ENCODE peak calls at places on chromosomes 12 and 14, in seven cellular contexts. One of them, this sample, is unnamed.
A peak's percentile ranks its signal among the peaks of the same experiment; 100 is the strongest.

GRCh38 chr14:67335781-67336180 is 23.8 kb downstream of the ATP6V1D start:
- DNase-seq in right atrium auricular region: no peak
- DNase-seq in body of pancreas: no peak
- DNase-seq in AG09309: no peak
- DNase-seq in IMR-90: peak; percentile 27
- DNase-seq in stomach: no peak
- DNase-seq in hepatocyte: peak; percentile 51
- DNase-seq in this sample: no peak

GRCh38 chr12:3061129-3061857 is 15.9 kb upstream of the TSPAN9 start:
- DNase-seq in AG09309: peak; percentile 47
- DNase-seq in body of pancreas: no peak
- DNase-seq in hepatocyte: peak; percentile 59
- DNase-seq in stomach: no peak
- DNase-seq in IMR-90: peak; percentile 48
- DNase-seq in right atrium auricular region: no peak
- DNase-seq in this sample: peak; percentile 75

GRCh38 chr12:82723891-82724290 is 37.2 kb downstream of the TMTC2 start:
- DNase-seq in hepatocyte: no peak
- DNase-seq in IMR-90: no peak
- DNase-seq in body of pancreas: no peak
- DNase-seq in right atrium auricular region: no peak
- DNase-seq in AG09309: no peak
- DNase-seq in stomach: no peak
- DNase-seq in this sample: no peak

GRCh38 chr12:52945389-52946232 is 3.3 kb upstream of the KRT18 start:
- DNase-seq in right atrium auricular region: no peak
- DNase-seq in body of pancreas: peak; percentile 66
- DNase-seq in hepatocyte: peak; percentile 85
- DNase-seq in AG09309: no peak
- DNase-seq in IMR-90: peak; percentile 62
- DNase-seq in stomach: peak; percentile 62
- DNase-seq in this sample: peak; percentile 59

GRCh38 chr14:67674139-67674479 is 323 bp downstream of the VTI1B start:
- DNase-seq in body of pancreas: peak; percentile 77
- DNase-seq in hepatocyte: peak; percentile 87
- DNase-seq in stomach: peak; percentile 73
- DNase-seq in IMR-90: peak; percentile 45
- DNase-seq in AG09309: no peak
- DNase-seq in right atrium auricular region: no peak
- DNase-seq in this sample: peak; percentile 52

GRCh38 chr14:101791919-101792572 is 30.5 kb downstream of the PPP2R5C start:
- DNase-seq in body of pancreas: no peak
- DNase-seq in AG09309: peak; percentile 32
- DNase-seq in hepatocyte: no peak
- DNase-seq in stomach: no peak
- DNase-seq in IMR-90: peak; percentile 78
- DNase-seq in right atrium auricular region: no peak
- DNase-seq in this sample: peak; percentile 58

GRCh38 chr14:66038214-66038977 is 447.8 kb upstream of the CCDC196 start:
- DNase-seq in right atrium auricular region: peak; percentile 60
- DNase-seq in AG09309: peak; percentile 51
- DNase-seq in stomach: no peak
- DNase-seq in IMR-90: peak; percentile 0
- DNase-seq in hepatocyte: peak; percentile 76
- DNase-seq in body of pancreas: no peak
- DNase-seq in this sample: peak; percentile 83

GRCh38 chr14:96108061-96108795 is 69.1 kb downstream of the C14orf132 start:
- DNase-seq in body of pancreas: no peak
- DNase-seq in stomach: no peak
- DNase-seq in right atrium auricular region: no peak
- DNase-seq in IMR-90: no peak
- DNase-seq in hepatocyte: no peak
- DNase-seq in AG09309: no peak
- DNase-seq in this sample: no peak

GRCh38 chr12:57623811-57624390 is 9.1 kb downstream of the B4GALNT1 start:
- DNase-seq in stomach: no peak
- DNase-seq in right atrium auricular region: no peak
- DNase-seq in IMR-90: no peak
- DNase-seq in AG09309: no peak
- DNase-seq in body of pancreas: no peak
- DNase-seq in hepatocyte: no peak
- DNase-seq in this sample: no peak

GRCh38 chr12:109461846-109462766 is 15.0 kb downstream of the KCTD10 start:
- DNase-seq in IMR-90: peak; percentile 95
- DNase-seq in stomach: peak; percentile 52
- DNase-seq in right atrium auricular region: peak; percentile 93
- DNase-seq in hepatocyte: peak; percentile 83
- DNase-seq in AG09309: peak; percentile 97
- DNase-seq in body of pancreas: peak; percentile 59
- DNase-seq in this sample: peak; percentile 100

GRCh38 chr12:107058190-107058589 is 35.2 kb downstream of the CRY1 start:
- DNase-seq in hepatocyte: no peak
- DNase-seq in stomach: no peak
- DNase-seq in IMR-90: no peak
- DNase-seq in AG09309: no peak
- DNase-seq in body of pancreas: no peak
- DNase-seq in right atrium auricular region: no peak
- DNase-seq in this sample: no peak

GRCh38 chr12:115010324-115010995 is 326.5 kb upstream of the TBX3 start:
- DNase-seq in body of pancreas: no peak
- DNase-seq in IMR-90: peak; percentile 33
- DNase-seq in hepatocyte: no peak
- DNase-seq in right atrium auricular region: no peak
- DNase-seq in stomach: no peak
- DNase-seq in AG09309: no peak
- DNase-seq in this sample: no peak

GRCh38 chr12:19198272-19198671 is 68.7 kb downstream of the PLEKHA5 start:
- DNase-seq in hepatocyte: peak; percentile 19
- DNase-seq in right atrium auricular region: no peak
- DNase-seq in stomach: no peak
- DNase-seq in body of pancreas: no peak
- DNase-seq in AG09309: no peak
- DNase-seq in IMR-90: peak; percentile 88
- DNase-seq in this sample: peak; percentile 44

DNA sequence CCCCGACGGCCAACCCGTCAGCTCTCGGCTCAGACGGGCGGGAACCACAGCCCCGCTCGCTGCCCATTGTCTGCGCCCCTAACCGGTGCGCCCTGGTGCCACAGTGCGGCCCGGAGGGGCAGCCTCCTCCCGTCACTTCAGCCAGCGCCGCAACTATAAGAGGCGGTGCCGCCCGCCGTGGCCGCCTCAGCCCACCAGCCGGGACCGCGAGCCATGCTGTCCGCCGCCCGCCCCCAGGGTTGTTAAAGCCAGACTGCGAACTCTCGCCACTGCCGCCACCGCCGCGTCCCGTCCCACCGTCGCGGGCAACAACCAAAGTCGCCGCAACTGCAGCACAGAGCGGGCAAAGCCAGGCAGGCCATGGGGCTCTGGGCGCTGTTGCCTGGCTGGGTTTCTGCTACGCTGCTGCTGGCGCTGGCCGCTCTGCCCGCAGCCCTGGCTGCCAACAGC is at the start of gene WNT1:
- DNase-seq in hepatocyte: no peak
- DNase-seq in stomach: no peak
- DNase-seq in body of pancreas: peak; percentile 38
- DNase-seq in right atrium auricular region: no peak
- DNase-seq in IMR-90: no peak
- DNase-seq in AG09309: no peak
- DNase-seq in this sample: no peak
- TF ChIP-seq CTCF in hepatocyte: no peak
- TF ChIP-seq CTCF in stomach: peak; percentile 11
- TF ChIP-seq CTCF in body of pancreas: no peak
- TF ChIP-seq CTCF in right atrium auricular region: peak; percentile 51
- TF ChIP-seq CTCF in IMR-90: no peak
- TF ChIP-seq CTCF in AG09309: no peak
- TF ChIP-seq CTCF in this sample: no peak

DNA sequence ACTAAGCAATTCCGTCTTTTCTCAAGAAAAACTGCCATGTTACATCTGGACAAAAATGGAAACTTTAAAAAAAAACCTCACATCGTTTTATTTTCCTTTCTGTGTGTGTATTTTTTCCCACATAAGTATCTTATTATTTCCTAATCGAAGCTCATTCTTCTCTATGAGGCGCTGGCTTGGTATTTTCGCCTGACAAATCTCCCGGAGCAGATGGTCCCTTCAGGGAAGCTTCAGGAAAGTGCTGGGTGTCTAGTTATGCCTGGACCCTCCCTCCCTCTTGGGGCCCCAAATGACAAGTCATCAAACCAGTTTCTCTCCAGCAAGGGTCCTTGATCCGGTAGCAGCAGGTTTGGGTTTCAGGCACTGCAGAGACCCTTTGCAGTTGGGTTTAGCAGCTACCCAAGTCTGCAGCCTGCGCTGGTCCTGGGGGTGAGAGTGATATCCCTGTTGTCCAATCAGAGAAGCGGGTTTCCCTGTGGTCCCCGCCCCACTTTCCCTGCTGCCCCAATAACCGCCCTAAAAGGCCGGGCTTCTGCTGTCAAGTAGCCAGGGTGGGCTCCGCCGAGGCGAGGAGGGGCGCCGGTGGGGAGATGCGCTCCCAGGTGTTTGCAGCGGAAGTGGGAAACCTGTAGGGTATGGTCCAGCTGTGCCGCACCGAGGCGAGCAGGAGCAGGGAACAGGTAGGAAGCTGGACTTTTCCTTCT is at the start of gene CNTN1:
- DNase-seq in right atrium auricular region: no peak
- DNase-seq in hepatocyte: peak; percentile 69
- DNase-seq in AG09309: no peak
- DNase-seq in IMR-90: peak; percentile 0
- DNase-seq in body of pancreas: peak; percentile 53
- DNase-seq in stomach: no peak
- DNase-seq in this sample: peak; percentile 20
- H3K4me3 ChIP-seq in right atrium auricular region: peak within 1 kb of the TSS; percentile 44
- H3K4me3 ChIP-seq in hepatocyte: peak within 1 kb of the TSS; percentile 65
- H3K4me3 ChIP-seq in AG09309: no peak within 1 kb of the TSS
- H3K4me3 ChIP-seq in IMR-90: peak within 1 kb of the TSS; percentile 18
- H3K4me3 ChIP-seq in body of pancreas: no peak within 1 kb of the TSS
- H3K4me3 ChIP-seq in stomach: peak within 1 kb of the TSS; percentile 82
- H3K4me3 ChIP-seq in this sample: peak within 1 kb of the TSS; percentile 33

GRCh38 chr12:103833891-103834290 is 7.1 kb downstream of the NT5DC3 start:
- DNase-seq in body of pancreas: no peak
- DNase-seq in IMR-90: no peak
- DNase-seq in AG09309: no peak
- DNase-seq in right atrium auricular region: no peak
- DNase-seq in hepatocyte: no peak
- DNase-seq in stomach: no peak
- DNase-seq in this sample: no peak
- TF ChIP-seq CTCF in body of pancreas: no peak
- TF ChIP-seq CTCF in IMR-90: no peak
- TF ChIP-seq CTCF in AG09309: no peak
- TF ChIP-seq CTCF in right atrium auricular region: no peak
- TF ChIP-seq CTCF in hepatocyte: no peak
- TF ChIP-seq CTCF in stomach: no peak
- TF ChIP-seq CTCF in this sample: no peak

GRCh38 chr12:6699259-6699988 is 1.2 kb downstream of the PIANP start:
- DNase-seq in hepatocyte: no peak
- DNase-seq in right atrium auricular region: no peak
- DNase-seq in AG09309: no peak
- DNase-seq in body of pancreas: no peak
- DNase-seq in IMR-90: no peak
- DNase-seq in stomach: no peak
- DNase-seq in this sample: no peak
- H3K4me3 ChIP-seq in hepatocyte: no peak overlapping the region
- H3K4me3 ChIP-seq in right atrium auricular region: peak overlapping the region; percentile 53
- H3K4me3 ChIP-seq in AG09309: peak overlapping the region; percentile 48
- H3K4me3 ChIP-seq in body of pancreas: no peak overlapping the region
- H3K4me3 ChIP-seq in IMR-90: peak overlapping the region; percentile 81
- H3K4me3 ChIP-seq in stomach: peak overlapping the region; percentile 53
- H3K4me3 ChIP-seq in this sample: peak overlapping the region; percentile 57

GRCh38 chr12:12017798-12018197 is 52.9 kb upstream of the BCL2L14 start:
- DNase-seq in body of pancreas: peak; percentile 33
- DNase-seq in stomach: no peak
- DNase-seq in IMR-90: no peak
- DNase-seq in hepatocyte: no peak
- DNase-seq in right atrium auricular region: no peak
- DNase-seq in AG09309: no peak
- DNase-seq in this sample: no peak
- TF ChIP-seq CTCF in body of pancreas: no peak
- TF ChIP-seq CTCF in stomach: no peak
- TF ChIP-seq CTCF in IMR-90: peak; percentile 17
- TF ChIP-seq CTCF in hepatocyte: no peak
- TF ChIP-seq CTCF in right atrium auricular region: peak; percentile 51
- TF ChIP-seq CTCF in AG09309: no peak
- TF ChIP-seq CTCF in this sample: peak; percentile 30

This sample was measured in AG10803.